ENCODE peak calls at places on chromosome 2, in ten cellular contexts. H is PC-3; I is pancreas; S is RWPE2; F is prostate gland; O is astrocyte; Z is CD4-positive, CD25-positive, alpha-beta regulatory T cell; D is effector memory CD4-positive, alpha-beta T cell; T is cardiac muscle cell; V is SK-N-SH. Q is an unnamed sample.

GRCh38 chr2:229313591-229313990 is 42.5 kb upstream of the PID1 start:
- DNase-seq in S (no peak), V (no peak), D (no peak), H (peak; percentile 63), O (peak; percentile 65), I (no peak), F (no peak), Z (no peak), T (no peak), Q (no peak)

GRCh38 chr2:65349863-65350262 is 82.5 kb downstream of the SPRED2 start:
- DNase-seq in F (peak; percentile 28), H (peak; percentile 47), Z (no peak), V (peak; percentile 81), I (peak; percentile 70), O (peak; percentile 73), S (peak; percentile 71), D (no peak), T (peak; percentile 81), Q (no peak)

GRCh38 chr2:105536175-105536574 is 137.3 kb upstream of the FHL2 start:
- DNase-seq in H (no peak), F (no peak), O (no peak), Z (no peak), V (no peak), T (no peak), D (no peak), I (no peak), S (no peak), Q (no peak)

GRCh38 chr2:109343460-109343859 is 214.5 kb downstream of the SH3RF3 start:
- DNase-seq in O (no peak), V (no peak), Z (no peak), F (no peak), I (no peak), D (no peak), S (no peak), H (no peak), T (no peak), Q (no peak)

GRCh38 chr2:62744603-62745002 is 39.1 kb downstream of the EHBP1 start:
- DNase-seq in I (no peak), V (no peak), Z (no peak), H (no peak), D (no peak), T (no peak), S (no peak), F (no peak), O (no peak), Q (no peak)

GRCh38 chr2:26346454-26347053 is at the start of gene ADGRF3:
- DNase-seq in V (peak; percentile 70), D (peak; percentile 51), I (peak; percentile 71), F (peak; percentile 75), T (peak; percentile 68), H (peak; percentile 53), S (no peak), O (peak; percentile 8), Z (peak; percentile 53), Q (peak; percentile 70)

GRCh38 chr2:48448274-48449061 is 81.5 kb upstream of the STON1 start:
- DNase-seq in I (no peak), O (peak; percentile 90), Z (no peak), F (peak; percentile 22), S (no peak), H (peak; percentile 78), D (no peak), V (no peak), T (no peak), Q (peak; percentile 52)

GRCh38 chr2:217724436-217724835 is 278.4 kb downstream of the TNS1 start:
- DNase-seq in Z (no peak), S (no peak), O (no peak), I (no peak), D (no peak), F (no peak), T (no peak), H (no peak), V (no peak), Q (no peak)

GRCh38 chr2:41854227-41854626 is 193.6 kb upstream of the PKDCC start:
- DNase-seq in I (no peak), S (no peak), F (no peak), V (no peak), O (peak; percentile 17), T (no peak), H (peak; percentile 32), Z (no peak), D (no peak), Q (no peak)

GRCh38 chr2:121071058-121071504 is 213.9 kb downstream of the TFCP2L1 start:
- DNase-seq in F (peak; percentile 50), H (peak; percentile 75), Z (no peak), O (no peak), V (peak; percentile 90), D (no peak), S (no peak), T (peak; percentile 84), I (peak; percentile 95), Q (no peak)

GRCh38 chr2:205808493-205809121 is 126.3 kb downstream of the NRP2 start:
- DNase-seq in H (no peak), V (no peak), F (no peak), O (no peak), S (no peak), Z (no peak), T (no peak), I (no peak), D (no peak), Q (no peak)

GRCh38 chr2:142299021-142299420 is 168.2 kb upstream of the LRP1B start:
- DNase-seq in F (no peak), V (no peak), S (no peak), D (no peak), Z (no peak), T (no peak), I (no peak), H (no peak), O (no peak), Q (no peak)

GRCh38 chr2:176188218-176188968 is at the start of gene HOXD1:
- DNase-seq in F (peak; percentile 36), H (peak; percentile 15), V (peak; percentile 95), S (no peak), T (no peak), Z (no peak), I (peak; percentile 70), D (no peak), O (peak; percentile 26), Q (no peak)

GRCh38 chr2:38440655-38441054 is 63.6 kb upstream of the ATL2 start:
- DNase-seq in O (no peak), D (no peak), H (no peak), V (no peak), F (peak; percentile 42), I (no peak), T (peak; percentile 28), Z (no peak), S (no peak), Q (no peak)
- H3K4me1 ChIP-seq in O (peaks cover 14% of the 10 kb centered on the region), D (no peaks in the 10 kb centered on the region), H (peaks cover 44% of the 10 kb centered on the region), V (peaks cover 29% of the 10 kb centered on the region), F (peaks cover 4% of the 10 kb centered on the region), I (no peaks in the 10 kb centered on the region), T (peaks cover 16% of the 10 kb centered on the region), Z (no peaks in the 10 kb centered on the region), S (peaks cover 26% of the 10 kb centered on the region), Q (no peaks in the 10 kb centered on the region)

GRCh38 chr2:207133862-207134519 is 31.8 kb downstream of the KLF7 start:
- DNase-seq in Z (no peak), V (no peak), O (peak; percentile 92), H (peak; percentile 84), I (no peak), F (peak; percentile 31), D (no peak), T (no peak), S (peak; percentile 73), Q (no peak)
- H3K4me1 ChIP-seq in Z (peaks cover 10% of the 10 kb centered on the region), V (peaks cover 39% of the 10 kb centered on the region), O (peaks cover 59% of the 10 kb centered on the region), H (peaks cover 34% of the 10 kb centered on the region), I (no peaks in the 10 kb centered on the region), F (peaks cover 3% of the 10 kb centered on the region), D (peaks cover 13% of the 10 kb centered on the region), T (peaks cover 14% of the 10 kb centered on the region), S (peaks cover 100% of the 10 kb centered on the region), Q (peaks cover 39% of the 10 kb centered on the region)

DNA sequence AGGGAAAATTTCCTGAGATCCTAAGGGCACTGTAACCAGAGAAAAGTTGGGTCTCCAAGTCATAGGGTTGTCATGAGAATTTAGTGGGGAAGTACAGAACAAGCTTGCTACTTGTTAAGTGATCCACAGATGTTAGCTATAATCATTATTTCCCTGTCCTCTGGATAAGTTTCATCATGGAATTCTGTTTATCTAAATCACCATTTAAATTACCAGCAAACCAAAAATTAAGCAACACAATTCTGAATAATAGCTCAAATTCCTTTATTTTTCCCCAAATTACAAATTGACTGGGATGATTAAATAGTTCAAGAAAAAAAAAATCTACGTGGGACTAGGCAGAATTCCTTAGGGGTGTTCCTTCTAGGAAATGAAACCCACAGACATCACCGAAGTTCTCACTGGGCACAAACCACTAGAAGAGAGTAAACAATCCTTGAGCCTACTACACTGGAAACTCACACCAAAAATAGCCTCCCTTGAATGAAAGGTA is 159.5 kb downstream of the COL6A3 start:
- DNase-seq in H (no peak), Z (no peak), F (no peak), D (no peak), S (no peak), I (no peak), T (peak; percentile 2), V (no peak), O (peak; percentile 92), Q (no peak)
- H3K4me1 ChIP-seq in H (peaks cover 52% of the 10 kb centered on the region), Z (no peaks in the 10 kb centered on the region), F (no peaks in the 10 kb centered on the region), D (no peaks in the 10 kb centered on the region), S (peaks cover 7% of the 10 kb centered on the region), I (no peaks in the 10 kb centered on the region), T (peaks cover 4% of the 10 kb centered on the region), V (no peaks in the 10 kb centered on the region), O (peaks cover 42% of the 10 kb centered on the region), Q (no peaks in the 10 kb centered on the region)

GRCh38 chr2:73985318-73986084 is 791 bp downstream of the TET3 start:
- DNase-seq in O (no peak), I (no peak), S (no peak), V (peak; percentile 90), H (peak; percentile 36), F (peak; percentile 22), D (peak; percentile 48), T (peak; percentile 63), Z (no peak), Q (peak; percentile 53)

GRCh38 chr2:73986085-73986680 is 1.5 kb downstream of the TET3 start:
- DNase-seq in F (no peak), Z (no peak), S (no peak), D (no peak), O (no peak), H (no peak), I (no peak), T (no peak), V (no peak), Q (peak; percentile 43)

GRCh38 chr2:73984203-73984921 is at the start of gene TET3:
- DNase-seq in D (no peak), Z (no peak), V (peak; percentile 91), S (no peak), O (no peak), H (peak; percentile 37), I (peak; percentile 80), T (peak; percentile 76), F (peak; percentile 59), Q (no peak)

GRCh38 chr2:73983322-73984202 is 1.1 kb upstream of the TET3 start:
- DNase-seq in D (no peak), F (peak; percentile 98), V (peak; percentile 74), S (peak; percentile 99), T (peak; percentile 61), I (peak; percentile 93), Z (no peak), O (no peak), H (peak; percentile 97), Q (no peak)

DNA sequence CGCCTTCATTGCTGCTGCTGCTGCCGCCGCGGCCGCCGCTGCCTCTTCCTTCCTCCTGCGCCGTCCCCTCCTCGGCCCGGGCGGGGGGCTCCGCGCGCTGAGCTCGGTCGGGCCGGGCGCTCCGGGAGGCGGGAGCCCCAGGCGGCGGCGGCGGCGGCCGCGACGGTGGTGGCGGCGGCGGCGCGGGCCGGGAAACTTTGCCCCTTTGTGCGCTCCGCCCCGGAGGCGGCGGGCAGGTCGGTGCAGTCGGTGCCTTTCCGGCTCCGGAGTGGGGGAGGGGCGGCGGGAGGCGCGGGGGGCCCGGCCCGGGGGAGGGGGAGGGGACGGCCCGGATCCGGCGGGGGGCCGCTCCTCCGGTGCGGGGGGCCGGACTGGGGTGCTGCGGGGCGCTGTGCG is 210 bp downstream of the TET3 start:
- DNase-seq in S (no peak), T (no peak), O (no peak), I (peak; percentile 89), V (no peak), F (peak; percentile 47), H (peak; percentile 39), Z (peak; percentile 68), D (peak; percentile 63), Q (peak; percentile 77)
- H3K4me1 ChIP-seq in S (peaks cover 52% of the 10 kb centered on the region), T (peaks cover 59% of the 10 kb centered on the region), O (peaks cover 31% of the 10 kb centered on the region), I (peaks cover 31% of the 10 kb centered on the region), V (peaks cover 61% of the 10 kb centered on the region), F (peaks cover 25% of the 10 kb centered on the region), H (peaks cover 73% of the 10 kb centered on the region), Z (peaks cover 75% of the 10 kb centered on the region), D (peaks cover 44% of the 10 kb centered on the region), Q (peaks cover 76% of the 10 kb centered on the region)

Q was measured in CD4-positive, alpha-beta memory T cell.